ENCODE peak calls at places on chromosomes 13 and 19, in six cellular contexts. W is NCI-H1092 treated with DMSO at 0.1 percent for 48 hours; G is CD4-positive, alpha-beta memory T cell; Q is amniotic stem cell; S is aorta; J is tibial artery. V is an unnamed sample.

GRCh38 chr13:98466634-98467236 is 110.2 kb downstream of the STK24 start:
- DNase-seq in J (no peak), G (peak; percentile 24), Q (no peak), S (no peak), W (peak; percentile 12), V (no peak)

GRCh38 chr19:18009412-18010066 is 1.6 kb downstream of the ARRDC2 start:
- DNase-seq in W (no peak), S (no peak), J (no peak), Q (no peak), G (no peak), V (no peak)

GRCh38 chr19:1041835-1042685 is 2.2 kb downstream of the ABCA7 start:
- DNase-seq in G (no peak), W (peak; percentile 52), J (no peak), Q (no peak), S (no peak), V (no peak)

GRCh38 chr13:113979791-113980471 is 6.1 kb upstream of the C13orf46 start:
- DNase-seq in W (no peak), Q (no peak), G (no peak), J (no peak), S (peak; percentile 33), V (no peak)

GRCh38 chr19:56112313-56112709 is 8.8 kb downstream of the ZNF787 start:
- DNase-seq in G (no peak), S (no peak), W (no peak), Q (no peak), J (no peak), V (no peak)

GRCh38 chr13:95247857-95248256 is 53.4 kb downstream of the ABCC4 start:
- DNase-seq in S (no peak), Q (no peak), J (no peak), G (no peak), W (no peak), V (no peak)

GRCh38 chr13:112182251-112182650 is 115.3 kb downstream of the SOX1 start:
- DNase-seq in S (no peak), J (no peak), Q (no peak), G (no peak), W (no peak), V (no peak)

GRCh38 chr13:23736541-23736940 is 152.7 kb downstream of the MIPEP start:
- DNase-seq in W (no peak), G (no peak), S (no peak), J (no peak), Q (no peak), V (no peak)

GRCh38 chr19:18053571-18054219 is 33.0 kb downstream of the IL12RB1 start:
- DNase-seq in W (no peak), S (peak; percentile 59), J (no peak), Q (no peak), G (no peak), V (no peak)

GRCh38 chr13:99053636-99054233 is 75.9 kb upstream of the DOCK9 start:
- DNase-seq in J (no peak), S (no peak), G (no peak), Q (no peak), W (no peak), V (no peak)

GRCh38 chr13:43815204-43815603 is 28.4 kb upstream of the ENOX1 start:
- DNase-seq in G (no peak), S (no peak), W (no peak), J (no peak), Q (peak; percentile 60), V (peak; percentile 59)

GRCh38 chr19:29325241-29325975 is 112.5 kb upstream of the UQCRFS1 start:
- DNase-seq in G (no peak), J (no peak), Q (no peak), S (no peak), W (no peak), V (no peak)

GRCh38 chr13:34578917-34579316 is 363.2 kb upstream of the NBEA start:
- DNase-seq in J (no peak), Q (no peak), W (no peak), S (no peak), G (no peak), V (no peak)

GRCh38 chr13:101139076-101139475 is 277.2 kb downstream of the NALCN start:
- DNase-seq in J (no peak), W (no peak), S (no peak), G (no peak), Q (no peak), V (no peak)

GRCh38 chr13:30409911-30410704 is 12.2 kb upstream of the UBE2L5 start:
- DNase-seq in J (peak; percentile 63), W (no peak), G (no peak), S (peak; percentile 62), Q (no peak), V (no peak)

GRCh38 chr13:75437582-75438318 is 44.2 kb downstream of the TBC1D4 start:
- DNase-seq in S (no peak), Q (no peak), W (no peak), G (no peak), J (no peak), V (no peak)

GRCh38 chr19:45402469-45403070 is 2.3 kb downstream of the PPP1R13L start:
- DNase-seq in Q (no peak), W (no peak), G (no peak), S (no peak), J (no peak), V (no peak)

GRCh38 chr19:18173572-18174294 is at the start of gene IFI30:
- DNase-seq in J (peak; percentile 73), Q (no peak), S (peak; percentile 90), G (peak; percentile 55), W (peak; percentile 19), V (no peak)

GRCh38 chr13:50388481-50388880 is 373.2 kb downstream of the KCNRG start:
- DNase-seq in G (no peak), J (no peak), Q (no peak), S (no peak), W (no peak), V (no peak)

GRCh38 chr13:20654156-20654555 is 49.3 kb upstream of the IL17D start:
- DNase-seq in S (no peak), Q (no peak), G (no peak), J (no peak), W (no peak), V (peak; percentile 22)

GRCh38 chr13:94608586-94608985 is 6.9 kb downstream of the GPR180 start:
- DNase-seq in Q (no peak), W (no peak), G (no peak), S (no peak), J (no peak), V (no peak)

GRCh38 chr19:50286443-50286842 is 42.7 kb downstream of the KCNC3 start:
- DNase-seq in J (no peak), S (no peak), W (no peak), Q (no peak), G (no peak), V (no peak)

GRCh38 chr19:19386373-19386869 is 19.1 kb upstream of the GATAD2A start:
- DNase-seq in G (no peak), S (no peak), J (no peak), W (no peak), Q (no peak), V (no peak)

GRCh38 chr13:26558074-26558805 is 757 bp downstream of the WASF3 start:
- DNase-seq in J (no peak), Q (no peak), W (no peak), S (peak; percentile 47), G (no peak), V (no peak)

GRCh38 chr13:58876473-58876872 is 1244.9 kb downstream of the PCDH17 start:
- DNase-seq in S (no peak), W (no peak), Q (no peak), J (no peak), G (no peak), V (no peak)

GRCh38 chr13:57739791-57740190 is 108.2 kb downstream of the PCDH17 start:
- DNase-seq in S (no peak), G (no peak), W (no peak), Q (no peak), J (no peak), V (no peak)

GRCh38 chr13:107590556-107590955 is 624.8 kb downstream of the LIG4 start:
- DNase-seq in J (no peak), G (no peak), Q (no peak), W (no peak), S (no peak), V (no peak)

GRCh38 chr13:72061613-72062012 is 194.6 kb upstream of the DACH1 start:
- DNase-seq in S (no peak), J (no peak), Q (no peak), G (no peak), W (no peak), V (no peak)

GRCh38 chr13:40306817-40307216 is 359.6 kb downstream of the FOXO1 start:
- DNase-seq in J (no peak), W (no peak), G (no peak), Q (no peak), S (no peak), V (no peak)

GRCh38 chr13:113592571-113592970 is 8.0 kb downstream of the TFDP1 start:
- DNase-seq in W (no peak), Q (no peak), S (no peak), J (peak; percentile 11), G (no peak), V (no peak)

GRCh38 chr19:33998739-33999345 is 173.5 kb upstream of the LSM14A start:
- DNase-seq in S (no peak), G (peak; percentile 1), Q (no peak), J (no peak), W (no peak), V (no peak)

GRCh38 chr13:30158774-30159445 is 148.4 kb downstream of the KATNAL1 start:
- DNase-seq in W (no peak), J (no peak), G (peak; percentile 58), Q (no peak), S (no peak), V (peak; percentile 35)

GRCh38 chr13:73677041-73677589 is 457.1 kb downstream of the KLF12 start:
- DNase-seq in S (no peak), Q (no peak), G (no peak), J (no peak), W (no peak), V (no peak)

GRCh38 chr19:28619842-28620429 is 593.0 kb downstream of the UQCRFS1 start:
- DNase-seq in J (no peak), S (no peak), G (no peak), W (no peak), Q (no peak), V (no peak)